ENCODE peak calls at places on chromosomes 3 and 15, in six cellular contexts. H is MM.1S; D is OCI-LY7; M is SJSA1; N is left ventricle myocardium inferior; C is effector memory CD4-positive, alpha-beta T cell. Y is an unnamed sample.
A peak's percentile ranks its signal among the peaks of the same experiment; 100 is the strongest.

GRCh38 chr15:31398677-31399260 is 72.1 kb downstream of the KLF13 start:
- DNase-seq in H (no peak), D (no peak), M (peak; percentile 70), N (peak; percentile 13), C (no peak), Y (no peak)

GRCh38 chr15:61216519-61216918 is 12.6 kb downstream of the RORA start:
- DNase-seq in H (no peak), D (no peak), M (no peak), N (no peak), C (no peak), Y (no peak)

GRCh38 chr15:52730163-52730562 is 51.0 kb upstream of the ATOSA start:
- DNase-seq in H (peak; percentile 91), D (peak; percentile 95), M (no peak), N (no peak), C (no peak), Y (peak; percentile 68)

GRCh38 chr3:40780341-40780800 is 255.6 kb downstream of the ZNF621 start:
- DNase-seq in H (no peak), D (no peak), M (peak; percentile 54), N (peak; percentile 77), C (no peak), Y (no peak)

GRCh38 chr15:67177750-67178149 is 76.7 kb downstream of the AAGAB start:
- DNase-seq in H (no peak), D (no peak), M (no peak), N (no peak), C (no peak), Y (no peak)

GRCh38 chr3:30756218-30756617 is 138.2 kb downstream of the GADL1 start:
- DNase-seq in H (no peak), D (no peak), M (no peak), N (no peak), C (no peak), Y (no peak)

GRCh38 chr3:39657775-39658174 is 151.6 kb upstream of the MYRIP start:
- DNase-seq in H (no peak), D (no peak), M (no peak), N (no peak), C (no peak), Y (no peak)

GRCh38 chr3:181723568-181724431 is 12.1 kb downstream of the SOX2 start:
- DNase-seq in H (no peak), D (no peak), M (no peak), N (no peak), C (no peak), Y (no peak)

GRCh38 chr15:76904461-76905012 is 603 bp downstream of the SCAPER start:
- DNase-seq in H (no peak), D (peak; percentile 60), M (no peak), N (no peak), C (no peak), Y (peak; percentile 27)

GRCh38 chr3:54877675-54878544 is 49.9 kb downstream of the LRTM1 start:
- DNase-seq in H (no peak), D (no peak), M (no peak), N (no peak), C (no peak), Y (no peak)

GRCh38 chr3:52973806-52974205 is 72.1 kb downstream of the SFMBT1 start:
- DNase-seq in H (no peak), D (no peak), M (no peak), N (no peak), C (no peak), Y (no peak)

GRCh38 chr3:159619341-159619885 is 369.2 kb upstream of the IL12A start:
- DNase-seq in H (no peak), D (no peak), M (peak; percentile 52), N (no peak), C (no peak), Y (no peak)

GRCh38 chr3:138694287-138695007 is 85.9 kb downstream of the FAIM start:
- DNase-seq in H (no peak), D (no peak), M (peak; percentile 61), N (no peak), C (no peak), Y (no peak)

GRCh38 chr3:113054552-113054951 is 63.8 kb downstream of the GTPBP8 start:
- DNase-seq in H (no peak), D (no peak), M (no peak), N (no peak), C (no peak), Y (no peak)

GRCh38 chr3:113055201-113055600 is 64.4 kb downstream of the GTPBP8 start:
- DNase-seq in H (no peak), D (no peak), M (no peak), N (no peak), C (no peak), Y (no peak)

GRCh38 chr3:113053169-113053568 is 62.4 kb downstream of the GTPBP8 start:
- DNase-seq in H (no peak), D (no peak), M (no peak), N (no peak), C (no peak), Y (no peak)

GRCh38 chr3:113051827-113052226 is 61.0 kb downstream of the GTPBP8 start:
- DNase-seq in H (no peak), D (no peak), M (no peak), N (no peak), C (no peak), Y (no peak)

GRCh38 chr3:113051222-113051804 is 60.5 kb downstream of the GTPBP8 start:
- DNase-seq in H (peak; percentile 84), D (peak; percentile 63), M (peak; percentile 65), N (peak; percentile 70), C (peak; percentile 65), Y (peak; percentile 73)
- H3K4me3 ChIP-seq in H (no peak overlapping the region), D (no peak overlapping the region), M (no peak overlapping the region), N (no peak overlapping the region), C (no peak overlapping the region), Y (no peak overlapping the region)

GRCh38 chr3:105999856-106000255 is 131.0 kb upstream of the CBLB start:
- DNase-seq in H (no peak), D (no peak), M (no peak), N (no peak), C (no peak), Y (no peak)

GRCh38 chr3:105997800-105998526 is 129.2 kb upstream of the CBLB start:
- DNase-seq in H (no peak), D (no peak), M (no peak), N (no peak), C (no peak), Y (no peak)

GRCh38 chr3:106001923-106002322 is 133.1 kb upstream of the CBLB start:
- DNase-seq in H (no peak), D (no peak), M (no peak), N (no peak), C (no peak), Y (no peak)

GRCh38 chr3:105997466-105997799 is 128.6 kb upstream of the CBLB start:
- DNase-seq in H (no peak), D (no peak), M (no peak), N (no peak), C (no peak), Y (no peak)

GRCh38 chr3:105996781-105997180 is 128.0 kb upstream of the CBLB start:
- DNase-seq in H (no peak), D (no peak), M (no peak), N (no peak), C (no peak), Y (no peak)
- H3K4me3 ChIP-seq in H (no peak overlapping the region), D (no peak overlapping the region), M (no peak overlapping the region), N (no peak overlapping the region), C (no peak overlapping the region), Y (no peak overlapping the region)

DNA sequence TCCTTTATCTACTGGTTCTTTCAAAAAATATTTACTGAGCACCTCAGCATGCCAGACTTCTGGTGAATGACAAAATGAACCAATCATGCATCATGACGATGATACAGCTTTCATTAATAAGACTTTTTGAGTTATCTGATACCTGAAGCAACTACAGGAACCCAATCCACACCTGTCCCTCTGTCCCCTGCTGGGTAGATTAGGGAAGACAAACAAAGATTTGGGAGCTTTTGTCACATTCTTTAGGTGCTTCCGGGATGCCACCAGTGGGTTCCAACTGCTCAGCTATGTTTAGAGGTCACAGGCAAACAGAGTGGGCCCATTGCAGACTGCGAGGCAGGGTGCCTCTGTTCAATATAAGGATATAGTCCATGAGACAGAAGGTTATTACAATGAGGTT is 1020.5 kb upstream of the CFAP20DC start:
- DNase-seq in H (no peak), D (no peak), M (no peak), N (no peak), C (no peak), Y (no peak)
- H3K4me3 ChIP-seq in H (no peak overlapping the region), D (no peak overlapping the region), M (no peak overlapping the region), N (no peak overlapping the region), C (no peak overlapping the region), Y (no peak overlapping the region)

GRCh38 chr15:80159811-80160569 is 7.2 kb downstream of the FAH start:
- DNase-seq in H (no peak), D (no peak), M (no peak), N (no peak), C (no peak), Y (no peak)
- H3K4me3 ChIP-seq in H (no peak overlapping the region), D (no peak overlapping the region), M (no peak overlapping the region), N (no peak overlapping the region), C (no peak overlapping the region), Y (no peak overlapping the region)

GRCh38 chr3:130831716-130832400 is 62.0 kb upstream of the ATP2C1 start:
- DNase-seq in H (no peak), D (no peak), M (no peak), N (no peak), C (no peak), Y (no peak)

GRCh38 chr3:130829575-130829947 is 64.3 kb upstream of the ATP2C1 start:
- DNase-seq in H (no peak), D (no peak), M (no peak), N (no peak), C (no peak), Y (no peak)

GRCh38 chr3:130835483-130835882 is 58.4 kb upstream of the ATP2C1 start:
- DNase-seq in H (no peak), D (no peak), M (no peak), N (no peak), C (no peak), Y (no peak)

GRCh38 chr3:130838898-130839572 is 54.8 kb upstream of the ATP2C1 start:
- DNase-seq in H (no peak), D (no peak), M (no peak), N (no peak), C (no peak), Y (no peak)

DNA sequence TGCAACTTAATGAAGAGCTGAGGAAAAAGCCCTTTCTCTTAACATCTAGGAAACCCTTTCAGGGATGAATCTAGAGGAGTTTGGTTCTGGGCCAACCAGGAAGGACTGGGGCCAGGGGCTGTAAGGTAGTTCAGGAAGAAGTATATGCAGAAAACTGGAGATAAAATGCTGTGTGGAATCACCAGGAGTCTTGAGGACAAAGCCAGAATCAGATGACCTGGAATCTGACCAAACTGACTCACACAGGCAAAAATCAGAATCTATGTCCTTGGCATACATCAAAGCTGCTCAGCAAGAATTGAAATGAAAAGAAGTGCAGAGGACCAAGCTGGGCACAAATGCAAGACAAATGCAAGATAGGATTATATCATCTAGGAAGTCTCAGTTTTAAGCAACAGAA is 59.4 kb upstream of the ATP2C1 start:
- DNase-seq in H (no peak), D (no peak), M (no peak), N (no peak), C (no peak), Y (no peak)
- H3K4me3 ChIP-seq in H (no peak overlapping the region), D (no peak overlapping the region), M (no peak overlapping the region), N (no peak overlapping the region), C (no peak overlapping the region), Y (no peak overlapping the region)